ENCODE peak calls at places on chromosomes 11 and 22, in eight cellular contexts. C, J, L, V, N, B, R and D are unnamed samples.

GRCh38 chr11:124884869-124885479 is 12.7 kb downstream of the ROBO4 start:
- DNase-seq in C (no peak), J (no peak), L (peak; percentile 15), V (no peak), N (no peak), B (no peak), R (no peak), D (no peak)

GRCh38 chr22:17890245-17890671 is 116.0 kb upstream of the BID start:
- DNase-seq in C (no peak), J (no peak), L (no peak), V (no peak), N (no peak), B (no peak), R (no peak), D (no peak)

GRCh38 chr22:35539487-35539886 is 1.1 kb upstream of the RASD2 start:
- DNase-seq in C (no peak), J (no peak), L (no peak), V (no peak), N (no peak), B (no peak), R (no peak), D (no peak)

GRCh38 chr11:80822248-80822647 is 1381.4 kb upstream of the TENM4 start:
- DNase-seq in C (no peak), J (no peak), L (no peak), V (no peak), N (no peak), B (no peak), R (no peak), D (no peak)

GRCh38 chr11:60288531-60288930 is 8.1 kb downstream of the MS4A4A start:
- DNase-seq in C (no peak), J (no peak), L (no peak), V (no peak), N (no peak), B (no peak), R (no peak), D (no peak)

GRCh38 chr22:49951986-49952896 is 8.3 kb upstream of the PIM3 start:
- DNase-seq in C (no peak), J (no peak), L (no peak), V (no peak), N (no peak), B (no peak), R (no peak), D (no peak)

GRCh38 chr11:19632435-19632834 is 80.2 kb upstream of the NAV2 start:
- DNase-seq in C (no peak), J (no peak), L (no peak), V (no peak), N (no peak), B (no peak), R (no peak), D (no peak)

GRCh38 chr22:35835267-35835997 is 117.8 kb downstream of the APOL5 start:
- DNase-seq in C (no peak), J (no peak), L (no peak), V (no peak), N (no peak), B (no peak), R (no peak), D (no peak)

GRCh38 chr11:44805596-44805995 is 78.8 kb downstream of the TSPAN18 start:
- DNase-seq in C (no peak), J (no peak), L (no peak), V (no peak), N (no peak), B (no peak), R (no peak), D (no peak)

GRCh38 chr11:127966821-127967220 is 620.5 kb downstream of the ETS1 start:
- DNase-seq in C (no peak), J (no peak), L (no peak), V (no peak), N (no peak), B (no peak), R (no peak), D (no peak)

GRCh38 chr11:125945797-125946520 is at the start of gene VSIG10L2:
- DNase-seq in C (no peak), J (no peak), L (no peak), V (no peak), N (no peak), B (no peak), R (no peak), D (no peak)
- TF ChIP-seq CTCF in C (no peak), J (no peak), L (no peak), V (no peak), N (no peak), B (no peak), R (no peak), D (no peak)

DNA sequence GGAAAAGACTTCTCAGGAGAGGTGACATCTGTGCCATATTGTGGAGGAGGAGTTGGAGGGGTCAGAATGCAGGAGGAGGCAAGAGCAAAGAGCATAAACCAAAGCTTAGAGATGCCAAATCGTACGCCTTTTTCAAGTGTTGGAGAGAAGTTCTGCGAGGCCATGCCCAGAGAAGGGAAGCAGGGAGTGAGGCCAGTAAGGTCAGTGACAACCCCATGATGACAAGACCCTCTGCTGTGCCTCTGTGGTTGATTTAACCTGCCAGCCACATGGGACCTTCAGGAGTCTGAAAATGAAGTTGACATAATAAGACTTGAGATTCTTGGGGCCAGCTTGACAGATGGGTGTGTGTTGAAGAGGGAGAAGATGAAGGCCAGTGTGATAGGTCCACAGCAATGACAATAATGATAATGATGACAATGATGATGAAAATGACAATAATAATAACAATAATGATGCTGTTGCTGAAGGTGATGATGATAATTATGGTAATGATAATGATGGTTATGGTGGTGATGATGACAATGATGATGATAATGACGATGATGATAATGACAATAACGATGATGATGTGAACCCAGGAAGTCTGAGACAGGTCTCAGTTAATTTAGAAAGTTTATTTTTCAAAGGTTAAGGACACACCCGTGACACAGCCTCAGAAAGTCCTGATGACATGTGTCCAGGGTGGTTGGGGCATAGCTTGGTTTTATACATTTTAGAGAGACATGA is 152.6 kb upstream of the B3GAT1 start:
- DNase-seq in C (no peak), J (no peak), L (no peak), V (no peak), N (no peak), B (no peak), R (no peak), D (no peak)
- TF ChIP-seq CTCF in C (no peak), J (no peak), L (no peak), V (no peak), N (no peak), B (no peak), R (no peak), D (no peak)

DNA sequence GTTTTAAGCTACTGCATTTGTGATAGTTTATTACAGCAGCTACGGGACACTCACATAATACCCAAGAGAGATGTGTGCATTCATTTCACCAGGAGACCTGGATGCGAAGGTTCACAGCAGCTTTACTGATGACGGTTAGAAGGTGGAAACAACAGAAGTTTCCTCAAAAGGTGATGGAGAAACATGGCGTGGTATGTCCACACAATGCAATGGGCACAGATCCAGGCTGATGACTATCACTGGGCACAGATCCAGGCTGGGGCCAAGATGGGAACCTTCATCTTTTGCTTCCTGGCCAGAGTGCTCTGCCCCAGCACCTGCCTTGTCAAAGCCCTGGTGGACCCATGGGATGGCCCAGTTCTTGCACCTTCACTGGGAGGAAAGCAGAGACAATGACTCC is 30.6 kb upstream of the RFPL3 start:
- DNase-seq in C (no peak), J (no peak), L (no peak), V (no peak), N (no peak), B (no peak), R (no peak), D (no peak)
- TF ChIP-seq CTCF in C (no peak), J (no peak), L (no peak), V (no peak), N (no peak), B (no peak), R (no peak), D (no peak)

GRCh38 chr11:64934765-64935633 is 694 bp downstream of the GPHA2 start:
- DNase-seq in C (no peak), J (peak; percentile 75), L (no peak), V (no peak), N (no peak), B (no peak), R (no peak), D (no peak)
- TF ChIP-seq CTCF in C (no peak), J (peak; percentile 8), L (no peak), V (no peak), N (no peak), B (no peak), R (no peak), D (no peak)